ENCODE peak calls at places on chromosomes 16 and 17, in seven cellular contexts. One of them, this sample, is unnamed.

GRCh38 chr17:40317345-40317873 is 8.4 kb downstream of the RARA start:
- DNase-seq in sciatic nerve: no peak
- DNase-seq in mesendoderm: peak
- DNase-seq in RCC 7860: peak
- DNase-seq in fibroblast of lung: peak
- DNase-seq in activated T-helper 1 cell treated with anti-CD3 and anti-CD28 coated beads, Interleukin-2, amount 50 U/mL, for 16 hours: no peak
- DNase-seq in naive thymus-derived CD8-positive, alpha-beta T cell: no peak
- DNase-seq in this sample: no peak

GRCh38 chr16:66830422-66831404 is at the start of gene NAE1:
- DNase-seq in sciatic nerve: peak
- DNase-seq in mesendoderm: peak
- DNase-seq in RCC 7860: peak
- DNase-seq in fibroblast of lung: peak
- DNase-seq in activated T-helper 1 cell treated with anti-CD3 and anti-CD28 coated beads, Interleukin-2, amount 50 U/mL, for 16 hours: peak
- DNase-seq in naive thymus-derived CD8-positive, alpha-beta T cell: peak
- DNase-seq in this sample: peak

GRCh38 chr16:8634991-8635736 is 13.7 kb downstream of the METTL22 start:
- DNase-seq in sciatic nerve: no peak
- DNase-seq in mesendoderm: peak
- DNase-seq in RCC 7860: no peak
- DNase-seq in fibroblast of lung: peak
- DNase-seq in activated T-helper 1 cell treated with anti-CD3 and anti-CD28 coated beads, Interleukin-2, amount 50 U/mL, for 16 hours: no peak
- DNase-seq in naive thymus-derived CD8-positive, alpha-beta T cell: no peak
- DNase-seq in this sample: no peak

GRCh38 chr17:18093616-18094408 is 6.1 kb downstream of the DRG2 start:
- DNase-seq in sciatic nerve: no peak
- DNase-seq in mesendoderm: peak
- DNase-seq in RCC 7860: peak
- DNase-seq in fibroblast of lung: peak
- DNase-seq in activated T-helper 1 cell treated with anti-CD3 and anti-CD28 coated beads, Interleukin-2, amount 50 U/mL, for 16 hours: no peak
- DNase-seq in naive thymus-derived CD8-positive, alpha-beta T cell: no peak
- DNase-seq in this sample: no peak

GRCh38 chr17:68868708-68869107 is 86.5 kb downstream of the ABCA8 start:
- DNase-seq in sciatic nerve: no peak
- DNase-seq in mesendoderm: no peak
- DNase-seq in RCC 7860: no peak
- DNase-seq in fibroblast of lung: peak
- DNase-seq in activated T-helper 1 cell treated with anti-CD3 and anti-CD28 coated beads, Interleukin-2, amount 50 U/mL, for 16 hours: no peak
- DNase-seq in naive thymus-derived CD8-positive, alpha-beta T cell: no peak
- DNase-seq in this sample: no peak

GRCh38 chr17:19412984-19413383 is 2.0 kb downstream of the RNF112 start:
- DNase-seq in sciatic nerve: no peak
- DNase-seq in mesendoderm: no peak
- DNase-seq in RCC 7860: no peak
- DNase-seq in fibroblast of lung: no peak
- DNase-seq in activated T-helper 1 cell treated with anti-CD3 and anti-CD28 coated beads, Interleukin-2, amount 50 U/mL, for 16 hours: no peak
- DNase-seq in naive thymus-derived CD8-positive, alpha-beta T cell: no peak
- DNase-seq in this sample: no peak

GRCh38 chr17:17613708-17614114 is 22.2 kb upstream of the PEMT start:
- DNase-seq in sciatic nerve: peak
- DNase-seq in mesendoderm: peak
- DNase-seq in RCC 7860: peak
- DNase-seq in fibroblast of lung: peak
- DNase-seq in activated T-helper 1 cell treated with anti-CD3 and anti-CD28 coated beads, Interleukin-2, amount 50 U/mL, for 16 hours: no peak
- DNase-seq in naive thymus-derived CD8-positive, alpha-beta T cell: peak
- DNase-seq in this sample: no peak

GRCh38 chr17:60601443-60602384 is 1.7 kb downstream of the PPM1D start:
- DNase-seq in sciatic nerve: no peak
- DNase-seq in mesendoderm: peak
- DNase-seq in RCC 7860: peak
- DNase-seq in fibroblast of lung: peak
- DNase-seq in activated T-helper 1 cell treated with anti-CD3 and anti-CD28 coated beads, Interleukin-2, amount 50 U/mL, for 16 hours: no peak
- DNase-seq in naive thymus-derived CD8-positive, alpha-beta T cell: peak
- DNase-seq in this sample: peak

GRCh38 chr17:73999246-73999645 is 204.2 kb upstream of the RPL38 start:
- DNase-seq in sciatic nerve: no peak
- DNase-seq in mesendoderm: no peak
- DNase-seq in RCC 7860: no peak
- DNase-seq in fibroblast of lung: no peak
- DNase-seq in activated T-helper 1 cell treated with anti-CD3 and anti-CD28 coated beads, Interleukin-2, amount 50 U/mL, for 16 hours: no peak
- DNase-seq in naive thymus-derived CD8-positive, alpha-beta T cell: no peak
- DNase-seq in this sample: no peak

GRCh38 chr17:79795795-79796569 is 895 bp downstream of the CBX8 start:
- DNase-seq in sciatic nerve: no peak
- DNase-seq in mesendoderm: peak
- DNase-seq in RCC 7860: no peak
- DNase-seq in fibroblast of lung: no peak
- DNase-seq in activated T-helper 1 cell treated with anti-CD3 and anti-CD28 coated beads, Interleukin-2, amount 50 U/mL, for 16 hours: no peak
- DNase-seq in naive thymus-derived CD8-positive, alpha-beta T cell: no peak
- DNase-seq in this sample: no peak

This sample was measured in naive thymus-derived CD4-positive, alpha-beta T cell.